ENCODE peak calls at places on chromosomes 6 and 20, in five cellular contexts. One of them, this sample, is unnamed. For H3K4me1, the result is how much of the 10 kb centered on the place peaks cover.

GRCh38 chr6:81834141-81834621 is 81.7 kb upstream of the TENT5A start:
- DNase-seq in sigmoid colon: no peak
- DNase-seq in cardiac muscle cell: peak
- DNase-seq in effector memory CD4-positive, alpha-beta T cell: no peak
- DNase-seq in CD8-positive, alpha-beta T cell: no peak
- DNase-seq in this sample: peak

GRCh38 chr6:20403766-20404640 is 2.3 kb downstream of the E2F3 start:
- DNase-seq in sigmoid colon: no peak
- DNase-seq in cardiac muscle cell: peak
- DNase-seq in effector memory CD4-positive, alpha-beta T cell: no peak
- DNase-seq in CD8-positive, alpha-beta T cell: peak
- DNase-seq in this sample: peak

GRCh38 chr20:38805502-38805957 is at the start of gene PPP1R16B:
- DNase-seq in sigmoid colon: no peak
- DNase-seq in cardiac muscle cell: peak
- DNase-seq in effector memory CD4-positive, alpha-beta T cell: peak
- DNase-seq in CD8-positive, alpha-beta T cell: peak
- DNase-seq in this sample: peak

GRCh38 chr20:62708591-62709536 is at the start of gene NTSR1:
- DNase-seq in sigmoid colon: no peak
- DNase-seq in cardiac muscle cell: no peak
- DNase-seq in effector memory CD4-positive, alpha-beta T cell: no peak
- DNase-seq in CD8-positive, alpha-beta T cell: no peak
- DNase-seq in this sample: no peak

GRCh38 chr6:125073071-125073470 is 80.5 kb upstream of the TPD52L1 start:
- DNase-seq in sigmoid colon: no peak
- DNase-seq in cardiac muscle cell: no peak
- DNase-seq in effector memory CD4-positive, alpha-beta T cell: no peak
- DNase-seq in CD8-positive, alpha-beta T cell: no peak
- DNase-seq in this sample: no peak

GRCh38 chr6:25172819-25173218 is 106.4 kb upstream of the CARMIL1 start:
- DNase-seq in sigmoid colon: no peak
- DNase-seq in cardiac muscle cell: peak
- DNase-seq in effector memory CD4-positive, alpha-beta T cell: no peak
- DNase-seq in CD8-positive, alpha-beta T cell: no peak
- DNase-seq in this sample: no peak

GRCh38 chr6:84967389-84967788 is 203.0 kb upstream of the TBX18 start:
- DNase-seq in sigmoid colon: no peak
- DNase-seq in cardiac muscle cell: peak
- DNase-seq in effector memory CD4-positive, alpha-beta T cell: no peak
- DNase-seq in CD8-positive, alpha-beta T cell: no peak
- DNase-seq in this sample: no peak

GRCh38 chr20:36632487-36633284 is 13.3 kb downstream of the SLA2 start:
- DNase-seq in sigmoid colon: no peak
- DNase-seq in cardiac muscle cell: no peak
- DNase-seq in effector memory CD4-positive, alpha-beta T cell: no peak
- DNase-seq in CD8-positive, alpha-beta T cell: no peak
- DNase-seq in this sample: no peak

GRCh38 chr6:25066593-25066992 is 130.8 kb upstream of the RIPOR2 start:
- DNase-seq in sigmoid colon: no peak
- DNase-seq in cardiac muscle cell: no peak
- DNase-seq in effector memory CD4-positive, alpha-beta T cell: no peak
- DNase-seq in CD8-positive, alpha-beta T cell: no peak
- DNase-seq in this sample: no peak

GRCh38 chr20:37556538-37556937 is 28.9 kb upstream of the BLCAP start:
- DNase-seq in sigmoid colon: no peak
- DNase-seq in cardiac muscle cell: no peak
- DNase-seq in effector memory CD4-positive, alpha-beta T cell: no peak
- DNase-seq in CD8-positive, alpha-beta T cell: no peak
- DNase-seq in this sample: no peak

GRCh38 chr6:83867527-83868161 is 8.2 kb downstream of the CYB5R4 start:
- DNase-seq in sigmoid colon: no peak
- DNase-seq in cardiac muscle cell: peak
- DNase-seq in effector memory CD4-positive, alpha-beta T cell: no peak
- DNase-seq in CD8-positive, alpha-beta T cell: no peak
- DNase-seq in this sample: peak

GRCh38 chr6:72216222-72217106 is 330.1 kb downstream of the RIMS1 start:
- DNase-seq in sigmoid colon: no peak
- DNase-seq in cardiac muscle cell: no peak
- DNase-seq in effector memory CD4-positive, alpha-beta T cell: no peak
- DNase-seq in CD8-positive, alpha-beta T cell: no peak
- DNase-seq in this sample: peak

GRCh38 chr20:44080646-44081267 is 106.2 kb downstream of the JPH2 start:
- DNase-seq in sigmoid colon: peak
- DNase-seq in cardiac muscle cell: peak
- DNase-seq in effector memory CD4-positive, alpha-beta T cell: peak
- DNase-seq in CD8-positive, alpha-beta T cell: peak
- DNase-seq in this sample: peak

GRCh38 chr6:30685977-30686907 is at the start of gene PPP1R18:
- DNase-seq in sigmoid colon: peak
- DNase-seq in cardiac muscle cell: peak
- DNase-seq in effector memory CD4-positive, alpha-beta T cell: peak
- DNase-seq in CD8-positive, alpha-beta T cell: peak
- DNase-seq in this sample: peak

GRCh38 chr6:81806793-81807565 is 54.5 kb upstream of the TENT5A start:
- DNase-seq in sigmoid colon: no peak
- DNase-seq in cardiac muscle cell: no peak
- DNase-seq in effector memory CD4-positive, alpha-beta T cell: no peak
- DNase-seq in CD8-positive, alpha-beta T cell: no peak
- DNase-seq in this sample: no peak

GRCh38 chr20:25623225-25623735 is 534 bp downstream of the NANP start:
- DNase-seq in sigmoid colon: peak
- DNase-seq in cardiac muscle cell: peak
- DNase-seq in effector memory CD4-positive, alpha-beta T cell: peak
- DNase-seq in CD8-positive, alpha-beta T cell: peak
- DNase-seq in this sample: peak

GRCh38 chr6:143251288-143251687 is 190.6 kb downstream of the AIG1 start:
- DNase-seq in sigmoid colon: no peak
- DNase-seq in cardiac muscle cell: no peak
- DNase-seq in effector memory CD4-positive, alpha-beta T cell: no peak
- DNase-seq in CD8-positive, alpha-beta T cell: no peak
- DNase-seq in this sample: no peak

GRCh38 chr6:30578051-30578450 is 6.8 kb downstream of the ABCF1 start:
- DNase-seq in sigmoid colon: no peak
- DNase-seq in cardiac muscle cell: no peak
- DNase-seq in effector memory CD4-positive, alpha-beta T cell: no peak
- DNase-seq in CD8-positive, alpha-beta T cell: no peak
- DNase-seq in this sample: no peak

GRCh38 chr20:52090036-52090435 is 101.5 kb downstream of the ZFP64 start:
- DNase-seq in sigmoid colon: no peak
- DNase-seq in cardiac muscle cell: no peak
- DNase-seq in effector memory CD4-positive, alpha-beta T cell: no peak
- DNase-seq in CD8-positive, alpha-beta T cell: no peak
- DNase-seq in this sample: no peak

GRCh38 chr20:13142143-13142542 is 78.9 kb upstream of the ISM1 start:
- DNase-seq in sigmoid colon: no peak
- DNase-seq in cardiac muscle cell: no peak
- DNase-seq in effector memory CD4-positive, alpha-beta T cell: no peak
- DNase-seq in CD8-positive, alpha-beta T cell: no peak
- DNase-seq in this sample: no peak

GRCh38 chr6:148790817-148791216 is 44.0 kb downstream of the UST start:
- DNase-seq in sigmoid colon: no peak
- DNase-seq in cardiac muscle cell: no peak
- DNase-seq in effector memory CD4-positive, alpha-beta T cell: no peak
- DNase-seq in CD8-positive, alpha-beta T cell: no peak
- DNase-seq in this sample: no peak

GRCh38 chr6:9412951-9413559 is 977.7 kb upstream of the SLC35B3 start:
- DNase-seq in sigmoid colon: no peak
- DNase-seq in cardiac muscle cell: peak
- DNase-seq in effector memory CD4-positive, alpha-beta T cell: no peak
- DNase-seq in CD8-positive, alpha-beta T cell: no peak
- DNase-seq in this sample: peak

GRCh38 chr6:22886881-22887581 is 317.7 kb downstream of the HDGFL1 start:
- DNase-seq in sigmoid colon: no peak
- DNase-seq in cardiac muscle cell: peak
- DNase-seq in effector memory CD4-positive, alpha-beta T cell: no peak
- DNase-seq in CD8-positive, alpha-beta T cell: no peak
- DNase-seq in this sample: no peak

DNA sequence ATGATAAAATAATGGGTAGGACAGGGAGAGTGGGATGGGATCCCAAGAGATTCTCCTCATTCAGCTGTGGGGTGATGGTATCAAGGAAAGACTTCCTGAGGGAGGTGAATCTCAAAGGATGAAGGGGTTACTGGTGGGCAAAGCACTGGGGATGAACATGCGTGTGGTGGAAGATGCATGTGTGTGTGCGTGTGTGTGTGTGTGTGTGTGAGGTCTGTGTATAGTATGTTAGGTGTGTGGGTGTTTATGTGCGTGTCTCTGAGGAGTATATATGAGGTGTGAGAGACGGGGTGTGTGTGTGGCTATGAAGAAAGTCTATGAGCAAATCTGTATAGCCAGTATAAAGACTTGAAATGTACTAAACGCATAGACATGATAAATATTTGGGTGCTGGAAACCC is 220.0 kb upstream of the MYLIP start:
- DNase-seq in sigmoid colon: no peak
- DNase-seq in cardiac muscle cell: no peak
- DNase-seq in effector memory CD4-positive, alpha-beta T cell: no peak
- DNase-seq in CD8-positive, alpha-beta T cell: no peak
- DNase-seq in this sample: no peak
- H3K4me1 ChIP-seq in sigmoid colon: under half
- H3K4me1 ChIP-seq in cardiac muscle cell: under half
- H3K4me1 ChIP-seq in effector memory CD4-positive, alpha-beta T cell: under half
- H3K4me1 ChIP-seq in CD8-positive, alpha-beta T cell: under half
- H3K4me1 ChIP-seq in this sample: under half

GRCh38 chr6:75472885-75473284 is 20.7 kb downstream of the FILIP1 start:
- DNase-seq in sigmoid colon: no peak
- DNase-seq in cardiac muscle cell: no peak
- DNase-seq in effector memory CD4-positive, alpha-beta T cell: no peak
- DNase-seq in CD8-positive, alpha-beta T cell: no peak
- DNase-seq in this sample: no peak
- H3K4me1 ChIP-seq in sigmoid colon: under half
- H3K4me1 ChIP-seq in cardiac muscle cell: under half
- H3K4me1 ChIP-seq in effector memory CD4-positive, alpha-beta T cell: under half
- H3K4me1 ChIP-seq in CD8-positive, alpha-beta T cell: under half
- H3K4me1 ChIP-seq in this sample: under half

GRCh38 chr20:47236639-47236900 is 119.9 kb downstream of the ZMYND8 start:
- DNase-seq in sigmoid colon: no peak
- DNase-seq in cardiac muscle cell: no peak
- DNase-seq in effector memory CD4-positive, alpha-beta T cell: no peak
- DNase-seq in CD8-positive, alpha-beta T cell: no peak
- DNase-seq in this sample: no peak
- H3K4me1 ChIP-seq in sigmoid colon: under half
- H3K4me1 ChIP-seq in cardiac muscle cell: under half
- H3K4me1 ChIP-seq in effector memory CD4-positive, alpha-beta T cell: under half
- H3K4me1 ChIP-seq in CD8-positive, alpha-beta T cell: under half
- H3K4me1 ChIP-seq in this sample: under half

GRCh38 chr6:156928126-156928525 is 150.9 kb downstream of the ARID1B start:
- DNase-seq in sigmoid colon: no peak
- DNase-seq in cardiac muscle cell: no peak
- DNase-seq in effector memory CD4-positive, alpha-beta T cell: no peak
- DNase-seq in CD8-positive, alpha-beta T cell: no peak
- DNase-seq in this sample: no peak

GRCh38 chr6:156933201-156934053 is 156.2 kb downstream of the ARID1B start:
- DNase-seq in sigmoid colon: no peak
- DNase-seq in cardiac muscle cell: no peak
- DNase-seq in effector memory CD4-positive, alpha-beta T cell: no peak
- DNase-seq in CD8-positive, alpha-beta T cell: no peak
- DNase-seq in this sample: peak

GRCh38 chr6:156928972-156929371 is 151.8 kb downstream of the ARID1B start:
- DNase-seq in sigmoid colon: no peak
- DNase-seq in cardiac muscle cell: no peak
- DNase-seq in effector memory CD4-positive, alpha-beta T cell: no peak
- DNase-seq in CD8-positive, alpha-beta T cell: no peak
- DNase-seq in this sample: no peak

GRCh38 chr6:156934054-156934424 is 156.9 kb downstream of the ARID1B start:
- DNase-seq in sigmoid colon: no peak
- DNase-seq in cardiac muscle cell: no peak
- DNase-seq in effector memory CD4-positive, alpha-beta T cell: no peak
- DNase-seq in CD8-positive, alpha-beta T cell: no peak
- DNase-seq in this sample: no peak

DNA sequence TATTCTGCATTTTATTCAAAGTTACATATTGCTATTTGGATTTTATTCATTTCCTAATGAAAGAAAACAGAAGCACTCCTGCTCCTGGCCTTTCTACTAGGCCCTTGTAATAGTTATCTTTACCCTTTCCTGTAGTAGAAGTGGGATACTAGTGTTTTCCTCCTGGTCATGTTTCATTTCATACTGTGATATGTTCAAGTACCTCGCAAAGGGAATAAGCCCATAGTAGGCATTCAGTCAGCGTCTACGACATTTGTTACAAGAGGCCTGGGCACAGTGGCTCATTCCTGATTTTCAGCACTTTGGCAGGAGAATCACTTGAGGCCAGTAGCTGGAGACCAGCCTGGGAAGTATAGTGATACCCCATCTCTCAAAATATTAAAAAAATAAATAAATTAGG is 154.1 kb downstream of the ARID1B start:
- DNase-seq in sigmoid colon: no peak
- DNase-seq in cardiac muscle cell: no peak
- DNase-seq in effector memory CD4-positive, alpha-beta T cell: no peak
- DNase-seq in CD8-positive, alpha-beta T cell: no peak
- DNase-seq in this sample: no peak
- H3K4me1 ChIP-seq in sigmoid colon: under half
- H3K4me1 ChIP-seq in cardiac muscle cell: under half
- H3K4me1 ChIP-seq in effector memory CD4-positive, alpha-beta T cell: under half
- H3K4me1 ChIP-seq in CD8-positive, alpha-beta T cell: under half
- H3K4me1 ChIP-seq in this sample: half or more

GRCh38 chr20:48282591-48283228 is 497.4 kb upstream of the SULF2 start:
- DNase-seq in sigmoid colon: no peak
- DNase-seq in cardiac muscle cell: no peak
- DNase-seq in effector memory CD4-positive, alpha-beta T cell: no peak
- DNase-seq in CD8-positive, alpha-beta T cell: no peak
- DNase-seq in this sample: no peak
- H3K4me1 ChIP-seq in sigmoid colon: under half
- H3K4me1 ChIP-seq in cardiac muscle cell: under half
- H3K4me1 ChIP-seq in effector memory CD4-positive, alpha-beta T cell: under half
- H3K4me1 ChIP-seq in CD8-positive, alpha-beta T cell: under half
- H3K4me1 ChIP-seq in this sample: under half

This sample was measured in stomach.